ENCODE peak calls at places on chromosomes 11 and 22, in ten cellular contexts. C, U, K, X, O, I, B, G, R and L are unnamed samples.

GRCh38 chr11:69374110-69374981 is 80.4 kb downstream of the MYEOV start:
- DNase-seq in I (peak; percentile 12), R (no peak), O (no peak), U (no peak), X (no peak), K (no peak), G (no peak), C (no peak), B (peak; percentile 29), L (peak; percentile 73)

GRCh38 chr11:31702966-31703365 is 108.2 kb downstream of the PAX6 start:
- DNase-seq in C (no peak), X (no peak), K (no peak), I (no peak), R (no peak), B (no peak), G (no peak), U (no peak), O (no peak), L (no peak)

GRCh38 chr11:111449158-111449557 is 63.0 kb downstream of the BTG4 start:
- DNase-seq in K (no peak), C (no peak), R (no peak), B (no peak), O (no peak), I (no peak), X (no peak), G (no peak), U (no peak), L (no peak)

GRCh38 chr11:43130616-43131015 is 181.2 kb upstream of the API5 start:
- DNase-seq in G (peak; percentile 36), K (no peak), C (no peak), O (no peak), I (no peak), X (peak; percentile 4), B (no peak), U (no peak), R (no peak), L (peak; percentile 19)

GRCh38 chr11:69931994-69932910 is 113.0 kb upstream of the FGF3 start:
- DNase-seq in K (no peak), C (no peak), X (no peak), U (no peak), O (no peak), I (peak; percentile 4), B (no peak), G (peak; percentile 72), R (no peak), L (peak; percentile 6)

GRCh38 chr11:12086271-12087074 is 23.9 kb upstream of the MICAL2 start:
- DNase-seq in G (peak; percentile 32), U (no peak), X (peak; percentile 76), C (no peak), I (peak; percentile 70), B (no peak), R (peak; percentile 71), K (peak; percentile 95), O (peak; percentile 63), L (peak; percentile 68)

GRCh38 chr11:89489930-89490329 is 1.2 kb downstream of the NOX4 start:
- DNase-seq in G (no peak), B (no peak), R (no peak), K (no peak), C (no peak), U (no peak), O (no peak), I (no peak), X (no peak), L (no peak)

GRCh38 chr11:126968915-126969314 is 31.7 kb downstream of the KIRREL3 start:
- DNase-seq in O (no peak), G (no peak), X (no peak), I (no peak), K (no peak), U (no peak), B (no peak), C (no peak), R (no peak), L (no peak)

GRCh38 chr11:62588966-62589637 is 2.2 kb downstream of the TUT1 start:
- DNase-seq in R (no peak), K (no peak), G (peak; percentile 43), C (no peak), I (no peak), U (no peak), O (no peak), B (no peak), X (no peak), L (no peak)

GRCh38 chr11:46625406-46625805 is 8.1 kb downstream of the ATG13 start:
- DNase-seq in K (no peak), I (no peak), U (no peak), X (no peak), C (no peak), B (no peak), O (no peak), R (no peak), G (peak; percentile 84), L (no peak)

GRCh38 chr11:64890084-64890944 is 11.9 kb upstream of the EHD1 start:
- DNase-seq in X (no peak), U (no peak), O (no peak), G (no peak), C (no peak), B (no peak), R (no peak), K (no peak), I (no peak), L (peak; percentile 55)

GRCh38 chr11:9047986-9048522 is 43.3 kb downstream of the SCUBE2 start:
- DNase-seq in B (no peak), C (no peak), X (peak; percentile 48), U (no peak), G (no peak), O (no peak), I (no peak), K (no peak), R (no peak), L (no peak)

GRCh38 chr11:17642370-17642769 is 77.0 kb upstream of the MYOD1 start:
- DNase-seq in U (no peak), G (no peak), X (no peak), B (no peak), R (no peak), C (no peak), O (no peak), K (no peak), I (no peak), L (no peak)

GRCh38 chr22:32286290-32286840 is 31.2 kb upstream of the SLC5A4 start:
- DNase-seq in O (no peak), K (no peak), C (no peak), U (no peak), G (no peak), B (no peak), R (no peak), X (no peak), I (no peak), L (no peak)

DNA sequence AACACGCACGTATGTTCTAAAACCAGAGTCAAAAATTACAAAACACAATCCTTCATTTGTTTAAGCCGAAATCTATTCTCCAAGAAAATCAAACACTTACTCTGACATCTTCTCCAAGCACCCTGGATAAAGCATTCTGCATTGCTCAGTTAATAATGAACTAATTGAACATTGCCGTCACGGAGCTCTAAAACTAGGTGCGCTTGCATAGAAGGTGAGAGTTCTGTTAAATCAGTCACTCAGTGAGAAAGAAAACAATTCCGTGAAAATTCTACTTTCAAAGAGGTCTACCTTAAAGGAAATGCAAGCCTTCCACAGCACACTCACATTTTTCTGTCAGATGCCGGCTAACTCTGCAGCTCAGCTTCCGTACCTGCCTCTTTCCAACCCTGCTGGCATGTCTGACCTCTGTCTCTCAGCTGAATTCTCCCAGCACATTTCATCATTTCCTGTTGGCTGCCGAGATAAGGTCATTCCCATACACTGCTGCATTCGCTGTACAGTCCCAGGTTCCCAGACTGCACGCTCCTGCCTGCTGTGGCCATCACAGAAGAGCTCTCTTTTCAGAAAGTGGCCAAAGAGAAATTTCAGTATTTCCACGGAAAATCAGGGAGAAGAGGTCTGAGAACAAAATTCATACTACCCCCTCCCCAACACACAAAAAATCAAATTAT is 55.3 kb downstream of the PACSIN2 start:
- DNase-seq in O (no peak), I (peak; percentile 55), R (peak; percentile 51), B (no peak), C (no peak), X (peak; percentile 79), K (no peak), U (no peak), G (peak; percentile 81), L (peak; percentile 68)
- H3K4me3 ChIP-seq in O (no peak overlapping the region), I (peak overlapping the region; percentile 63), R (peak overlapping the region; percentile 47), B (no peak overlapping the region), C (no peak overlapping the region), X (peak overlapping the region; percentile 50), K (no peak overlapping the region), U (no peak overlapping the region), G (peak overlapping the region; percentile 4), L (no peak overlapping the region)

DNA sequence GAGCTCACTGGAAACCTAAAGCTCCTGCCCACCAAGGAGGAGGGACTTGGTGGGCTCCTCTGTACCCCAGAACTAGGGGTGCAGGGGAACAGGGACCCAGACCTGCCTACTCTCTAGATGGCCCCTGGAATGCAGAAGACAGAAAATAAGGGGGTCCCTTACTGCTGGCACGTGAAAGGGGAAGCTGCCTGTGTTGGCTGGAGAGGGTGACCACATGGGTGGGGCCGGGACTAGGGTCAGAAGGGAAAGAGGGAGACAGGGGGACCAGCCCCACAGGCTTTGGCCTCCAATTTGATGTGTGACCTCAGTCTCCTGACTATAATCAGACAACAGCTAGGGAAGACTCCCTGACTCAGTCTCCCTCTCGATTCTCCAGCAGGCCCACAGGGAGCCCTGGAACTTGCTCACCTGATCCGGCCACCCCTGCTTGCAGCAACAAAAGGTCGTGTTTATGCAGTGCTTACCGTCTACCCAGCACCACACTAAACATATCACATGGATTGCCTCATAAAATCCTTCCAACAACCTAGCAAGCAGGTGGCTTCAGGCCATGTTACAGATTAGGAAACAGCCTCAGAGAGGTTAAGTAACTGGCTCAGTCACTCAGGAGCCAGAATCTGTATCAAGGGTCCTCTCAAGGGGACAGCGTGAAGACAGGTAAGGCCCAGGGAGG is 10.2 kb downstream of the ARAP1 start:
- DNase-seq in B (no peak), X (no peak), K (no peak), O (no peak), I (no peak), G (peak; percentile 56), R (no peak), C (no peak), U (no peak), L (no peak)
- H3K4me3 ChIP-seq in B (no peak overlapping the region), X (no peak overlapping the region), K (no peak overlapping the region), O (no peak overlapping the region), I (no peak overlapping the region), G (no peak overlapping the region), R (no peak overlapping the region), C (no peak overlapping the region), U (no peak overlapping the region), L (no peak overlapping the region)

DNA sequence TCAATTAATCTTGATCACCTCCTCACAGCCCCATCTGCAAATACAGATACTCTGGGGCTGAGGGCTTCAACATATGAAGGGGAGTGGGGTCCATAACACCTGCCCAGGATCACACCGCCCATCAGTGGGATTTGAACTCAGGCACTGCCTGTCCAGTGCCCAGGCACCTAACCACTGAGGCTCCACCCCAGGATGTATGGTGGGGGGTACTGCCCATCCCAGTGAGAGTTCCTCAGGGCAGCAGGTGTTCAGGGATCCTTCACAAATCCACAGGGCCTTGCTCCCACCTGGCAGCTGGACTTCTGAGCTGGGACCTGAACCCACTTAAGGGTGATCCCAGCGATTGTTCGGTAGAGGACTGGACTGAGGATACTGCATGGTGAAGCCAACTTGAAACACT is 33.2 kb downstream of the PRDM11 start:
- DNase-seq in G (no peak), O (no peak), B (no peak), C (no peak), R (no peak), I (no peak), K (no peak), U (no peak), X (no peak), L (no peak)
- H3K4me3 ChIP-seq in G (peak overlapping the region; percentile 32), O (peak overlapping the region; percentile 56), B (no peak overlapping the region), C (no peak overlapping the region), R (peak overlapping the region; percentile 71), I (peak overlapping the region; percentile 76), K (no peak overlapping the region), U (peak overlapping the region; percentile 33), X (peak overlapping the region; percentile 52), L (no peak overlapping the region)

GRCh38 chr11:74816664-74817063 is 68.0 kb downstream of the RNF169 start:
- DNase-seq in X (no peak), U (no peak), C (no peak), G (no peak), K (no peak), I (no peak), R (no peak), B (no peak), O (no peak), L (no peak)
- H3K4me3 ChIP-seq in X (no peak overlapping the region), U (no peak overlapping the region), C (no peak overlapping the region), G (no peak overlapping the region), K (no peak overlapping the region), I (no peak overlapping the region), R (no peak overlapping the region), B (no peak overlapping the region), O (no peak overlapping the region), L (no peak overlapping the region)